ENCODE peak calls at places on chromosomes 4 and X, in eight cellular contexts. P, G, A, I, K, W, Z and F are unnamed samples.

GRCh38 chr4:92234393-92235176 is 69.2 kb upstream of the GRID2 start:
- DNase-seq in P (no peak), G (no peak), A (no peak), I (no peak), K (peak; percentile 92), W (no peak), Z (no peak), F (no peak)

GRCh38 chrX:136589966-136590365 is 58.0 kb downstream of the VGLL1 start:
- DNase-seq in P (no peak), G (no peak), A (no peak), I (no peak), K (peak; percentile 6), W (no peak), Z (no peak), F (no peak)

GRCh38 chr4:15238720-15239119 is 189.1 kb upstream of the C1QTNF7 start:
- DNase-seq in P (no peak), G (no peak), A (peak; percentile 24), I (peak; percentile 22), K (peak; percentile 65), W (peak; percentile 60), Z (no peak), F (peak; percentile 58)

GRCh38 chr4:149709640-149710039 is 106.0 kb downstream of the IQCM start:
- DNase-seq in P (no peak), G (no peak), A (no peak), I (no peak), K (no peak), W (no peak), Z (no peak), F (no peak)

GRCh38 chrX:133670394-133670793 is 255.1 kb upstream of the GPC4 start:
- DNase-seq in P (no peak), G (no peak), A (no peak), I (peak; percentile 36), K (no peak), W (peak; percentile 60), Z (no peak), F (no peak)

GRCh38 chr4:39048291-39048690 is 13.7 kb upstream of the KLHL5 start:
- DNase-seq in P (no peak), G (no peak), A (no peak), I (no peak), K (no peak), W (no peak), Z (no peak), F (no peak)

GRCh38 chr4:139015948-139016451 is 419 bp downstream of the NOCT start:
- DNase-seq in P (peak; percentile 35), G (peak; percentile 58), A (peak; percentile 48), I (peak; percentile 78), K (peak; percentile 29), W (peak; percentile 61), Z (peak; percentile 59), F (no peak)

GRCh38 chr4:2412885-2413716 is 5.3 kb downstream of the ZFYVE28 start:
- DNase-seq in P (peak; percentile 86), G (peak; percentile 55), A (peak; percentile 85), I (peak; percentile 77), K (peak; percentile 99), W (peak; percentile 68), Z (peak; percentile 87), F (peak; percentile 89)

GRCh38 chr4:182307746-182308145 is 64.5 kb downstream of the TENM3 start:
- DNase-seq in P (no peak), G (no peak), A (no peak), I (no peak), K (peak; percentile 95), W (no peak), Z (peak; percentile 51), F (no peak)